ENCODE peak calls at places on chromosomes 2 and 18, in four cellular contexts. One of them, this sample, is unnamed. For H3K36me3, the result is how much of the 10 kb centered on the place peaks cover.

GRCh38 chr2:9497017-9497416 is 22.7 kb downstream of the IAH1 start:
- DNase-seq in cardiac muscle cell: no peak
- DNase-seq in transverse colon: no peak
- DNase-seq in IMR-90: no peak
- DNase-seq in this sample: no peak

GRCh38 chr2:44743473-44743872 is 198.0 kb upstream of the SIX3 start:
- DNase-seq in cardiac muscle cell: no peak
- DNase-seq in transverse colon: no peak
- DNase-seq in IMR-90: no peak
- DNase-seq in this sample: no peak

GRCh38 chr2:20190862-20191713 is 33.8 kb downstream of the SDC1 start:
- DNase-seq in cardiac muscle cell: peak
- DNase-seq in transverse colon: peak
- DNase-seq in IMR-90: no peak
- DNase-seq in this sample: no peak

GRCh38 chr2:28583899-28584553 is 88.2 kb downstream of the PLB1 start:
- DNase-seq in cardiac muscle cell: peak
- DNase-seq in transverse colon: peak
- DNase-seq in IMR-90: peak
- DNase-seq in this sample: peak

GRCh38 chr2:7795358-7796199 is 878.4 kb downstream of the RNF144A start:
- DNase-seq in cardiac muscle cell: no peak
- DNase-seq in transverse colon: no peak
- DNase-seq in IMR-90: peak
- DNase-seq in this sample: no peak

GRCh38 chr18:43274526-43274925 is 2.8 kb downstream of the SYT4 start:
- DNase-seq in cardiac muscle cell: no peak
- DNase-seq in transverse colon: no peak
- DNase-seq in IMR-90: no peak
- DNase-seq in this sample: no peak

GRCh38 chr18:44969214-44969842 is 288.6 kb downstream of the SETBP1 start:
- DNase-seq in cardiac muscle cell: peak
- DNase-seq in transverse colon: no peak
- DNase-seq in IMR-90: no peak
- DNase-seq in this sample: no peak

GRCh38 chr2:173806761-173807160 is 158.4 kb downstream of the SP3 start:
- DNase-seq in cardiac muscle cell: peak
- DNase-seq in transverse colon: no peak
- DNase-seq in IMR-90: peak
- DNase-seq in this sample: no peak

GRCh38 chr2:139992078-139992477 is 1211.9 kb upstream of the NXPH2 start:
- DNase-seq in cardiac muscle cell: no peak
- DNase-seq in transverse colon: no peak
- DNase-seq in IMR-90: no peak
- DNase-seq in this sample: no peak

GRCh38 chr2:127193164-127193947 is 26.7 kb downstream of the CYP27C1 start:
- DNase-seq in cardiac muscle cell: peak
- DNase-seq in transverse colon: no peak
- DNase-seq in IMR-90: peak
- DNase-seq in this sample: no peak

GRCh38 chr2:24577481-24577880 is 86.4 kb downstream of the NCOA1 start:
- DNase-seq in cardiac muscle cell: peak
- DNase-seq in transverse colon: no peak
- DNase-seq in IMR-90: no peak
- DNase-seq in this sample: no peak

GRCh38 chr2:239553376-239554000 is 152.7 kb upstream of the HDAC4 start:
- DNase-seq in cardiac muscle cell: no peak
- DNase-seq in transverse colon: no peak
- DNase-seq in IMR-90: no peak
- DNase-seq in this sample: no peak

GRCh38 chr2:136025057-136025973 is 39.9 kb upstream of the DARS1 start:
- DNase-seq in cardiac muscle cell: peak
- DNase-seq in transverse colon: peak
- DNase-seq in IMR-90: peak
- DNase-seq in this sample: peak

GRCh38 chr18:9673296-9674251 is 34.5 kb upstream of the RAB31 start:
- DNase-seq in cardiac muscle cell: peak
- DNase-seq in transverse colon: peak
- DNase-seq in IMR-90: peak
- DNase-seq in this sample: peak

GRCh38 chr18:56176750-56177149 is 461.6 kb downstream of the TXNL1 start:
- DNase-seq in cardiac muscle cell: no peak
- DNase-seq in transverse colon: no peak
- DNase-seq in IMR-90: no peak
- DNase-seq in this sample: no peak

GRCh38 chr2:107592225-107592624 is 234.5 kb upstream of the RGPD4 start:
- DNase-seq in cardiac muscle cell: no peak
- DNase-seq in transverse colon: no peak
- DNase-seq in IMR-90: no peak
- DNase-seq in this sample: no peak

GRCh38 chr2:174844295-174844708 is 80.0 kb upstream of the CHRNA1 start:
- DNase-seq in cardiac muscle cell: no peak
- DNase-seq in transverse colon: no peak
- DNase-seq in IMR-90: no peak
- DNase-seq in this sample: no peak

GRCh38 chr2:61018798-61019197 is 743 bp upstream of the PUS10 start:
- DNase-seq in cardiac muscle cell: no peak
- DNase-seq in transverse colon: no peak
- DNase-seq in IMR-90: no peak
- DNase-seq in this sample: no peak

GRCh38 chr2:58938988-58939387 is 697.9 kb upstream of the FANCL start:
- DNase-seq in cardiac muscle cell: no peak
- DNase-seq in transverse colon: no peak
- DNase-seq in IMR-90: no peak
- DNase-seq in this sample: no peak

GRCh38 chr2:88735853-88736252 is 44.4 kb downstream of the RPIA start:
- DNase-seq in cardiac muscle cell: no peak
- DNase-seq in transverse colon: peak
- DNase-seq in IMR-90: no peak
- DNase-seq in this sample: no peak

GRCh38 chr18:46830633-46831032 is 73.8 kb upstream of the ST8SIA5 start:
- DNase-seq in cardiac muscle cell: peak
- DNase-seq in transverse colon: no peak
- DNase-seq in IMR-90: no peak
- DNase-seq in this sample: no peak

GRCh38 chr18:44536041-44536440 is 144.6 kb upstream of the SETBP1 start:
- DNase-seq in cardiac muscle cell: peak
- DNase-seq in transverse colon: no peak
- DNase-seq in IMR-90: peak
- DNase-seq in this sample: no peak

GRCh38 chr2:6493669-6494068 is 372.0 kb downstream of the CMPK2 start:
- DNase-seq in cardiac muscle cell: no peak
- DNase-seq in transverse colon: no peak
- DNase-seq in IMR-90: no peak
- DNase-seq in this sample: no peak

GRCh38 chr2:190535586-190535985 is 1.1 kb upstream of the NEMP2 start:
- DNase-seq in cardiac muscle cell: no peak
- DNase-seq in transverse colon: no peak
- DNase-seq in IMR-90: no peak
- DNase-seq in this sample: no peak
- H3K4me3 ChIP-seq in cardiac muscle cell: peak
- H3K4me3 ChIP-seq in transverse colon: peak
- H3K4me3 ChIP-seq in IMR-90: no peak
- H3K4me3 ChIP-seq in this sample: peak

DNA sequence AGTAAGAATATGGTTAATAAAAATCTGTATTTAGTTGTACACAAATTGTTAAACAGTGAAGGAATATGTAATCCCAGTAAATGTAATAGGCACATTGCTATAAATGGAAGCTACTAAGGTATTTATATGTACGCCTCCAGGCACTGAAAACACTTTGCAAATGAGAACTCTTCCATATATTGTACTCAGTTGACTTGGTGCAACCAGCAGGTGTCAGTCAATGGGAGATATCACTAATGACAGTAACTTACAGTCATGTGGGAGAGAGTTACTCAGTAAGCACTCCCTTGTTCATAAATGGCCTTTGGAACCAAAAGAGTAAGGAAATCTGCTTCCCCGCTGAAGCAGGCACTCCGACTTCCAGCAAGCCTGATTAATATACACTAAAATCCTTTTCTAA is 5.9 kb downstream of the MDH1 start:
- DNase-seq in cardiac muscle cell: no peak
- DNase-seq in transverse colon: no peak
- DNase-seq in IMR-90: no peak
- DNase-seq in this sample: no peak
- H3K36me3 ChIP-seq in cardiac muscle cell: half or more
- H3K36me3 ChIP-seq in transverse colon: under half
- H3K36me3 ChIP-seq in IMR-90: under half
- H3K36me3 ChIP-seq in this sample: under half

DNA sequence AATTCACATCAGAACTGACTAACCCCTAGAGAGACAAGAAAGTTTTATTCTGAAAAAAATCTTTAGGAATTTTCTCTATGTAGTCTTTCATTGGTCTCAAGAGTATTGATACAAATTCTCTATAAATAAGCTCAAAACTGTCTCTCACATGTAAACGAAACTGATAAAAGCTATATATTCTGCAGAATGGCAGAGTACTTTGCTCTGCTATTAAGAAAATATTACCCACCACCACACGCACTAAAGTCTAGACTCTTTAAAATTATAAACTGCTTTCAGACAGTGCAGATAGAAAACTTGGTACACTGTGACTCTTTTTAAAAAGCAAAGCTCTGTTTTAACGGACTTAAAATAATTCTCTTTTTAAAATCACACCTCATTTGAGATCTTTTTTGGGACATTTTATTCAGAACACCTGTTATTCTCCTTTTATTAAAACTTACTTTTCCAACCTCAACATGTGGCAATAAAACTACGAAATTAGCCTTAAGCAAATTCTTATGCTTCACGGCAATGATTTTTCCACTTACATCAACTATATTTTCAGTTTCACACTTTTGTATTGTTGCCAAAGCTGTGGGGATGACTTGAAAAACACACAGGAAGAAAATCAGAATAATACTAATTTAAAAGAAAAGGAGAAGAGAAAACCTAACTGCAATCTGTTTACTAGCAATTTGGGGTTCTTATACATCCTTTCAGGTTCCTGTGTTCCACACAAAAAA is 58.0 kb downstream of the CCDC88A start:
- DNase-seq in cardiac muscle cell: no peak
- DNase-seq in transverse colon: no peak
- DNase-seq in IMR-90: no peak
- DNase-seq in this sample: no peak
- H3K4me3 ChIP-seq in cardiac muscle cell: no peak
- H3K4me3 ChIP-seq in transverse colon: no peak
- H3K4me3 ChIP-seq in IMR-90: no peak
- H3K4me3 ChIP-seq in this sample: no peak

DNA sequence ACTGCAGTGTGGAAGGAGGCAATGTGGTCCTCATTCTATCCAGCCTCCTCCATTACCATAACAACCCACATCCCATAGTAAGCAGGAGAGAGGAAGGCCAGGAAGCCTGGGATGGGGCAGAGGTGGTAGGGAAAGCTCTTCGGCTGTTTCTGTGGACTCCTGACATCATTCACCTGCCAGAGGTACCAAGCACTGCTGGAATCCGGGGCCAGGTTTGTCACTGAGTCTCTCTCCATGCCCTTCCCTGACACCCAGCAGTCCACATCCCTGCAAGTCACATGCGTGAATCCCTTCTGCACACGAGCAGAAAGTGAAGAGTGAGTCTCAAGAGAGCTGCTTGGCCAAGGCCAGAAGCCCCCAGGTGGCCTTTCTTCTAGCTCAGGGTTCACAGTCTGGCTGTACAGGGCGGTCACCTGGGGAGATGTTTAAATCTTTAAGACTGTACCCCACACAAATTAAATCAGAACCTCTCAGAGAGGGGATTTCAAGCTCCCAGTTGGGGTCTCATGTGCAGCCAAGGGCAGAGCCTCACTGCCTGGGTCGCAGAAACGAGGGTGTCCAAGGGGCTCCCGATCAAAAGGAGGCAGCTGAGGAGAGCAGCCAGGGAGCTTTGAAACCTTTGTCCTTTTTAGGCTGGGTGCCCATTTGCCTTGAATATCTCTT is 94.2 kb downstream of the ARMC9 start:
- DNase-seq in cardiac muscle cell: no peak
- DNase-seq in transverse colon: no peak
- DNase-seq in IMR-90: no peak
- DNase-seq in this sample: no peak
- H3K36me3 ChIP-seq in cardiac muscle cell: under half
- H3K36me3 ChIP-seq in transverse colon: under half
- H3K36me3 ChIP-seq in IMR-90: under half
- H3K36me3 ChIP-seq in this sample: under half

GRCh38 chr2:75558786-75559428 is 1.8 kb downstream of the EVA1A start:
- DNase-seq in cardiac muscle cell: peak
- DNase-seq in transverse colon: no peak
- DNase-seq in IMR-90: peak
- DNase-seq in this sample: no peak

GRCh38 chr2:75560768-75561565 is at the start of gene EVA1A:
- DNase-seq in cardiac muscle cell: peak
- DNase-seq in transverse colon: peak
- DNase-seq in IMR-90: peak
- DNase-seq in this sample: peak

GRCh38 chr2:75559633-75560021 is 1.1 kb downstream of the EVA1A start:
- DNase-seq in cardiac muscle cell: peak
- DNase-seq in transverse colon: no peak
- DNase-seq in IMR-90: peak
- DNase-seq in this sample: no peak

GRCh38 chr2:75561566-75562512 is 1.1 kb upstream of the EVA1A start:
- DNase-seq in cardiac muscle cell: peak
- DNase-seq in transverse colon: no peak
- DNase-seq in IMR-90: peak
- DNase-seq in this sample: no peak

DNA sequence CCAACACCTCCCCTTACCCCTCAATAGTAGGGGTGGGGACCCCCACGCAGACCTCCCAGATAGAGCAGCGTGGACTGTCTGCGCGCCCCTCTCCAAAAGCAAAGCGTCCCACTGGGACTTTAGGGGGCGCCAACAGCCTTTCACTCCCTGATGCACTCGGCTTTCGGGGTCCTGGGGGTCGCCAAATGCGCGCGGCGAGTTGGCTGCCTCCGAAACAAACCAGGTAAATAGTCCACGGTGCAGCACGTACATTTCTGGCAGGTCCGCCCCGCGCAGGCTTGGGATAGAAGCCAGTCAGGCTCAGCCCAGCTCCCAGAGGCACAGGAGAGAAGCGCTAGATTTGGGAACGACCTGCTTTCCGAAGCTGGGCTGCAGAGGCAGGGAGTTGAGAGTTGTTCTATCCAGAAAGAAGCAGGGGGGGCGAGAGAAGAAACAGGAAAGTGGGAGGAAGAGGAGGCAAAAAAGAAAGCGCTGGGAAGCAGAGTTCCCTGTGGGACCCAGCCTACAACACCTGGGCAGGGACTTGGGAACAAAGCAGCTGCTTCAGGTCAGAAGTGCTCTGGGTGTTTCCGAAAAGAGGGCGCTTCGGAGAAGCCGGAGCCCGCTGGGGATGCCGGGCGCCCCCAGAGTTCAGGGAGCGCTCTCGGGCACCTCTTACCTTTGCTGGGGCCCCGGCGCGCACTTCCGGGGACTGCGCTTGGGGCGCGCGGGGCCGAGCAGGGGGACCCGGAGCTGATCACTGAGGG is 544 bp downstream of the EVA1A start:
- DNase-seq in cardiac muscle cell: peak
- DNase-seq in transverse colon: no peak
- DNase-seq in IMR-90: peak
- DNase-seq in this sample: no peak
- H3K4me3 ChIP-seq in cardiac muscle cell: peak
- H3K4me3 ChIP-seq in transverse colon: peak
- H3K4me3 ChIP-seq in IMR-90: peak
- H3K4me3 ChIP-seq in this sample: peak

GRCh38 chr2:233489666-233490065 is 76.9 kb downstream of the USP40 start:
- DNase-seq in cardiac muscle cell: peak
- DNase-seq in transverse colon: no peak
- DNase-seq in IMR-90: peak
- DNase-seq in this sample: no peak
- H3K36me3 ChIP-seq in cardiac muscle cell: under half
- H3K36me3 ChIP-seq in transverse colon: under half
- H3K36me3 ChIP-seq in IMR-90: under half
- H3K36me3 ChIP-seq in this sample: under half

GRCh38 chr2:216373896-216374295 is 1.6 kb upstream of the MARCHF4 start:
- DNase-seq in cardiac muscle cell: no peak
- DNase-seq in transverse colon: no peak
- DNase-seq in IMR-90: peak
- DNase-seq in this sample: no peak
- H3K4me3 ChIP-seq in cardiac muscle cell: no peak
- H3K4me3 ChIP-seq in transverse colon: no peak
- H3K4me3 ChIP-seq in IMR-90: no peak
- H3K4me3 ChIP-seq in this sample: no peak

This sample was measured in kidney epithelial cell.